ENCODE peak calls at places on chromosome 2, in six cellular contexts. One of them, this sample, is unnamed.
A peak's percentile ranks its signal among the peaks of the same experiment; 100 is the strongest.

GRCh38 chr2:10659898-10660568 is 29.7 kb downstream of the NOL10 start:
- DNase-seq in K562: peak; percentile 55
- DNase-seq in fibroblast of villous mesenchyme: peak; percentile 76
- DNase-seq in LNCaP clone FGC: no peak
- DNase-seq in GM23338: peak; percentile 63
- DNase-seq in tibial nerve: peak; percentile 28
- DNase-seq in this sample: peak; percentile 2

GRCh38 chr2:150526827-150527226 is 39.4 kb upstream of the RND3 start:
- DNase-seq in K562: no peak
- DNase-seq in fibroblast of villous mesenchyme: peak; percentile 85
- DNase-seq in LNCaP clone FGC: no peak
- DNase-seq in GM23338: peak; percentile 27
- DNase-seq in tibial nerve: no peak
- DNase-seq in this sample: peak; percentile 97

GRCh38 chr2:124254621-124255020 is 229.5 kb downstream of the CNTNAP5 start:
- DNase-seq in K562: no peak
- DNase-seq in fibroblast of villous mesenchyme: peak; percentile 72
- DNase-seq in LNCaP clone FGC: no peak
- DNase-seq in GM23338: no peak
- DNase-seq in tibial nerve: no peak
- DNase-seq in this sample: no peak

GRCh38 chr2:128594953-128595677 is 276.4 kb upstream of the HS6ST1 start:
- DNase-seq in K562: no peak
- DNase-seq in fibroblast of villous mesenchyme: no peak
- DNase-seq in LNCaP clone FGC: peak; percentile 76
- DNase-seq in GM23338: no peak
- DNase-seq in tibial nerve: no peak
- DNase-seq in this sample: no peak

GRCh38 chr2:134980639-134981038 is 62.0 kb downstream of the CCNT2 start:
- DNase-seq in K562: no peak
- DNase-seq in fibroblast of villous mesenchyme: no peak
- DNase-seq in LNCaP clone FGC: no peak
- DNase-seq in GM23338: no peak
- DNase-seq in tibial nerve: no peak
- DNase-seq in this sample: no peak

GRCh38 chr2:182163878-182164277 is 178.2 kb downstream of the PPP1R1C start:
- DNase-seq in K562: no peak
- DNase-seq in fibroblast of villous mesenchyme: no peak
- DNase-seq in LNCaP clone FGC: no peak
- DNase-seq in GM23338: no peak
- DNase-seq in tibial nerve: no peak
- DNase-seq in this sample: no peak

GRCh38 chr2:210445116-210445707 is 31.3 kb downstream of the LANCL1 start:
- DNase-seq in K562: peak; percentile 14
- DNase-seq in fibroblast of villous mesenchyme: peak; percentile 25
- DNase-seq in LNCaP clone FGC: no peak
- DNase-seq in GM23338: peak; percentile 58
- DNase-seq in tibial nerve: no peak
- DNase-seq in this sample: no peak

GRCh38 chr2:209933499-209934458 is 68.7 kb upstream of the RPE start:
- DNase-seq in K562: no peak
- DNase-seq in fibroblast of villous mesenchyme: peak; percentile 25
- DNase-seq in LNCaP clone FGC: peak; percentile 72
- DNase-seq in GM23338: no peak
- DNase-seq in tibial nerve: peak; percentile 22
- DNase-seq in this sample: peak; percentile 94

GRCh38 chr2:47771211-47771610 is 11.7 kb upstream of the MSH6 start:
- DNase-seq in K562: peak; percentile 24
- DNase-seq in fibroblast of villous mesenchyme: peak; percentile 82
- DNase-seq in LNCaP clone FGC: no peak
- DNase-seq in GM23338: no peak
- DNase-seq in tibial nerve: no peak
- DNase-seq in this sample: peak; percentile 82

GRCh38 chr2:215435261-215435808 is 533 bp downstream of the FN1 start:
- DNase-seq in K562: peak; percentile 12
- DNase-seq in fibroblast of villous mesenchyme: peak; percentile 36
- DNase-seq in LNCaP clone FGC: no peak
- DNase-seq in GM23338: peak; percentile 77
- DNase-seq in tibial nerve: no peak
- DNase-seq in this sample: no peak

GRCh38 chr2:225040862-225041209 is 1.4 kb downstream of the DOCK10 start:
- DNase-seq in K562: no peak
- DNase-seq in fibroblast of villous mesenchyme: no peak
- DNase-seq in LNCaP clone FGC: no peak
- DNase-seq in GM23338: no peak
- DNase-seq in tibial nerve: no peak
- DNase-seq in this sample: no peak

GRCh38 chr2:218071218-218071937 is 2.3 kb downstream of the RUFY4 start:
- DNase-seq in K562: no peak
- DNase-seq in fibroblast of villous mesenchyme: no peak
- DNase-seq in LNCaP clone FGC: no peak
- DNase-seq in GM23338: no peak
- DNase-seq in tibial nerve: no peak
- DNase-seq in this sample: no peak
- TF ChIP-seq CTCF in K562: no peak
- TF ChIP-seq CTCF in fibroblast of villous mesenchyme: no peak
- TF ChIP-seq CTCF in LNCaP clone FGC: no peak
- TF ChIP-seq CTCF in GM23338: no peak
- TF ChIP-seq CTCF in tibial nerve: no peak
- TF ChIP-seq CTCF in this sample: no peak

GRCh38 chr2:75772908-75773630 is 62.4 kb upstream of the GCFC2 start:
- DNase-seq in K562: no peak
- DNase-seq in fibroblast of villous mesenchyme: no peak
- DNase-seq in LNCaP clone FGC: no peak
- DNase-seq in GM23338: peak; percentile 71
- DNase-seq in tibial nerve: no peak
- DNase-seq in this sample: no peak
- H3K4me3 ChIP-seq in K562: no peak overlapping the region
- H3K4me3 ChIP-seq in fibroblast of villous mesenchyme: no peak overlapping the region
- H3K4me3 ChIP-seq in LNCaP clone FGC: no peak overlapping the region
- H3K4me3 ChIP-seq in GM23338: peak overlapping the region; percentile 24
- H3K4me3 ChIP-seq in tibial nerve: no peak overlapping the region
- H3K4me3 ChIP-seq in this sample: no peak overlapping the region

GRCh38 chr2:202104286-202104870 is 31.3 kb downstream of the KIAA2012 start:
- DNase-seq in K562: peak; percentile 51
- DNase-seq in fibroblast of villous mesenchyme: peak; percentile 77
- DNase-seq in LNCaP clone FGC: no peak
- DNase-seq in GM23338: peak; percentile 86
- DNase-seq in tibial nerve: no peak
- DNase-seq in this sample: no peak
- TF ChIP-seq CTCF in K562: peak; percentile 73
- TF ChIP-seq CTCF in fibroblast of villous mesenchyme: peak; percentile 91
- TF ChIP-seq CTCF in LNCaP clone FGC: peak; percentile 61
- TF ChIP-seq CTCF in GM23338: peak; percentile 99
- TF ChIP-seq CTCF in tibial nerve: peak; percentile 27
- TF ChIP-seq CTCF in this sample: peak; percentile 79

GRCh38 chr2:98043101-98043500 is 43.9 kb upstream of the VWA3B start:
- DNase-seq in K562: no peak
- DNase-seq in fibroblast of villous mesenchyme: no peak
- DNase-seq in LNCaP clone FGC: no peak
- DNase-seq in GM23338: no peak
- DNase-seq in tibial nerve: no peak
- DNase-seq in this sample: no peak
- H3K4me3 ChIP-seq in K562: no peak overlapping the region
- H3K4me3 ChIP-seq in fibroblast of villous mesenchyme: no peak overlapping the region
- H3K4me3 ChIP-seq in LNCaP clone FGC: no peak overlapping the region
- H3K4me3 ChIP-seq in GM23338: no peak overlapping the region
- H3K4me3 ChIP-seq in tibial nerve: no peak overlapping the region
- H3K4me3 ChIP-seq in this sample: no peak overlapping the region

GRCh38 chr2:179191110-179191509 is 73.5 kb downstream of the SESTD1 start:
- DNase-seq in K562: no peak
- DNase-seq in fibroblast of villous mesenchyme: no peak
- DNase-seq in LNCaP clone FGC: no peak
- DNase-seq in GM23338: no peak
- DNase-seq in tibial nerve: no peak
- DNase-seq in this sample: no peak

GRCh38 chr2:179195146-179195545 is 69.5 kb downstream of the SESTD1 start:
- DNase-seq in K562: no peak
- DNase-seq in fibroblast of villous mesenchyme: no peak
- DNase-seq in LNCaP clone FGC: no peak
- DNase-seq in GM23338: no peak
- DNase-seq in tibial nerve: no peak
- DNase-seq in this sample: no peak

DNA sequence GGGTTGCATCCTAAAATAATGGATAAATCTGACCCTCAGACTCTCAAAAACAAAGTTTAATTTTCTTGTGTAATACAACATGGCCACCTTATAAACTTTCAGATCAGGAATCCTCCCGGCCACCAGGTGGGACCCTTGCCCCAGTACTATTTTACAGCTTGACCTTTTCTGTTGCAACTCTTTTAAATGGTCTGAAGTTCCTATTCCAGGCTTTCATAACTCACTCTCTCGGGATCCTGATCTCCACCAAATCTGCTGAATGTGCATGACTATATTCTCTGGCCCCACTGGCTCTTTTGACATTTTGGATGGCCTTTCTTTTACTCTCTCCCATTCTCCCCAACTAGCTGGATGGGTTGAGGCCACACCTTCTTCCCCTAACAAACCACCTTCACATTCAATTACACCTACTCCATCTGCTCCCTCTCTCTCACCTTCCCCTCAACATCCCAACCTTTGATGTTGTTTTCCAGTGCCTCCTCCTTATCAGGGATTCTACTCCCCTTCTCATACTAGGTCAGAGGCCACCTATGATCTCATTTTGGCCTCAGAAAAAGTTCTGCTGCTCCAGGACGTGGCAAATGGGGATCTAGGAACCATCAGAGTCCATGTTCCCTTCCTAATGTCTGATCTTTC is 70.8 kb downstream of the SESTD1 start:
- DNase-seq in K562: no peak
- DNase-seq in fibroblast of villous mesenchyme: no peak
- DNase-seq in LNCaP clone FGC: no peak
- DNase-seq in GM23338: peak; percentile 18
- DNase-seq in tibial nerve: no peak
- DNase-seq in this sample: no peak
- TF ChIP-seq CTCF in K562: no peak
- TF ChIP-seq CTCF in fibroblast of villous mesenchyme: no peak
- TF ChIP-seq CTCF in LNCaP clone FGC: no peak
- TF ChIP-seq CTCF in GM23338: peak; percentile 32
- TF ChIP-seq CTCF in tibial nerve: no peak
- TF ChIP-seq CTCF in this sample: no peak

GRCh38 chr2:2812648-2813047 is 481.6 kb upstream of the MYT1L start:
- DNase-seq in K562: no peak
- DNase-seq in fibroblast of villous mesenchyme: no peak
- DNase-seq in LNCaP clone FGC: no peak
- DNase-seq in GM23338: no peak
- DNase-seq in tibial nerve: no peak
- DNase-seq in this sample: no peak

GRCh38 chr2:2808551-2809058 is 477.5 kb upstream of the MYT1L start:
- DNase-seq in K562: no peak
- DNase-seq in fibroblast of villous mesenchyme: no peak
- DNase-seq in LNCaP clone FGC: no peak
- DNase-seq in GM23338: no peak
- DNase-seq in tibial nerve: no peak
- DNase-seq in this sample: no peak

GRCh38 chr2:2810504-2810903 is 479.4 kb upstream of the MYT1L start:
- DNase-seq in K562: no peak
- DNase-seq in fibroblast of villous mesenchyme: no peak
- DNase-seq in LNCaP clone FGC: no peak
- DNase-seq in GM23338: peak; percentile 29
- DNase-seq in tibial nerve: no peak
- DNase-seq in this sample: no peak

GRCh38 chr2:2809771-2810170 is 478.7 kb upstream of the MYT1L start:
- DNase-seq in K562: no peak
- DNase-seq in fibroblast of villous mesenchyme: no peak
- DNase-seq in LNCaP clone FGC: no peak
- DNase-seq in GM23338: no peak
- DNase-seq in tibial nerve: no peak
- DNase-seq in this sample: no peak

DNA sequence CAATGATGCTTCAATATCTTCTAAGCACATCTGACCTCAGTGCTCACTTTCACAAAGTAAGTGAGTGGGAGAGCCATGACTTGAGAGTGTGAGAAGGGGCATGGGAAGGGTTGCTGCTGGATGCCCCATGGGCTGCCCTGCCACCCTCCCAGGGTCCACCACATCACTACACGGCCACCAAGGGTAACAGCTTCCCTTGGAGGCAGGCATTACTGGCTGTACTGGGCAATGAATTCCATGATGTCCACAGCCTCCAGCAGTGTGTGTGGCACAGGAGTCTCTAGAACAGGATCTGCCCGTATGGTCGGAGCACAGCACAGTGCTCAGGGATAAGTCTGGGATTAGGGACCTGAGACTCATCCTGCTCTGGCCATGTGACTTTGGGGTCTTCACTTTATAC is 481.0 kb upstream of the MYT1L start:
- DNase-seq in K562: no peak
- DNase-seq in fibroblast of villous mesenchyme: no peak
- DNase-seq in LNCaP clone FGC: no peak
- DNase-seq in GM23338: no peak
- DNase-seq in tibial nerve: no peak
- DNase-seq in this sample: no peak
- H3K4me3 ChIP-seq in K562: no peak overlapping the region
- H3K4me3 ChIP-seq in fibroblast of villous mesenchyme: no peak overlapping the region
- H3K4me3 ChIP-seq in LNCaP clone FGC: no peak overlapping the region
- H3K4me3 ChIP-seq in GM23338: no peak overlapping the region
- H3K4me3 ChIP-seq in tibial nerve: no peak overlapping the region
- H3K4me3 ChIP-seq in this sample: no peak overlapping the region

GRCh38 chr2:119438726-119439284 is 7.2 kb downstream of the TMEM37 start:
- DNase-seq in K562: no peak
- DNase-seq in fibroblast of villous mesenchyme: no peak
- DNase-seq in LNCaP clone FGC: no peak
- DNase-seq in GM23338: no peak
- DNase-seq in tibial nerve: no peak
- DNase-seq in this sample: no peak

GRCh38 chr2:119440873-119441272 is 9.2 kb downstream of the TMEM37 start:
- DNase-seq in K562: no peak
- DNase-seq in fibroblast of villous mesenchyme: no peak
- DNase-seq in LNCaP clone FGC: no peak
- DNase-seq in GM23338: no peak
- DNase-seq in tibial nerve: no peak
- DNase-seq in this sample: no peak

GRCh38 chr2:119439574-119440500 is 8.2 kb downstream of the TMEM37 start:
- DNase-seq in K562: no peak
- DNase-seq in fibroblast of villous mesenchyme: no peak
- DNase-seq in LNCaP clone FGC: no peak
- DNase-seq in GM23338: no peak
- DNase-seq in tibial nerve: no peak
- DNase-seq in this sample: no peak

GRCh38 chr2:119441376-119442231 is 9.9 kb downstream of the TMEM37 start:
- DNase-seq in K562: no peak
- DNase-seq in fibroblast of villous mesenchyme: no peak
- DNase-seq in LNCaP clone FGC: no peak
- DNase-seq in GM23338: no peak
- DNase-seq in tibial nerve: no peak
- DNase-seq in this sample: no peak

DNA sequence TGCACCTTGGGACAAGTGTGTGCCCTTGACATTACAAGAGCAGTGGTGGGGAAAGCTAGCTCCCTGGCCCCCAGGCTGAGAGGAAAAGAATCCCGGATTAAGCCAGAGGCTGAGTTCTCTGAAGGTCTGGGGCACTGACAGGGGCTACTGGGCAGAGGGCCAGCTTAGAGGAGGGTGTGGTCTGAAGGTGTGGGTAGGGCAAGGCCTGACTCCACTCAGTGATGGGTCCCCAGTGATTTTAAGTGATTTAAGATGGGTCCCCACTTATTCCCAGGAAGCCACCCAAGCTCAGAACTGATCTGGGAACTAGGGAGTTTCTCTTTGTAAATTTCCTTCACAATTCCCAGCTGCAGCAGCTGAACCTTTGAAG is 8.8 kb downstream of the TMEM37 start:
- DNase-seq in K562: no peak
- DNase-seq in fibroblast of villous mesenchyme: no peak
- DNase-seq in LNCaP clone FGC: no peak
- DNase-seq in GM23338: no peak
- DNase-seq in tibial nerve: no peak
- DNase-seq in this sample: no peak
- TF ChIP-seq CTCF in K562: no peak
- TF ChIP-seq CTCF in fibroblast of villous mesenchyme: no peak
- TF ChIP-seq CTCF in LNCaP clone FGC: no peak
- TF ChIP-seq CTCF in GM23338: no peak
- TF ChIP-seq CTCF in tibial nerve: no peak
- TF ChIP-seq CTCF in this sample: no peak

GRCh38 chr2:173966274-173967098 is 1.3 kb upstream of the SP3 start:
- DNase-seq in K562: no peak
- DNase-seq in fibroblast of villous mesenchyme: no peak
- DNase-seq in LNCaP clone FGC: no peak
- DNase-seq in GM23338: no peak
- DNase-seq in tibial nerve: no peak
- DNase-seq in this sample: no peak
- H3K4me3 ChIP-seq in K562: peak overlapping the region; percentile 97
- H3K4me3 ChIP-seq in fibroblast of villous mesenchyme: peak overlapping the region; percentile 91
- H3K4me3 ChIP-seq in LNCaP clone FGC: peak overlapping the region; percentile 65
- H3K4me3 ChIP-seq in GM23338: peak overlapping the region; percentile 72
- H3K4me3 ChIP-seq in tibial nerve: peak overlapping the region; percentile 83
- H3K4me3 ChIP-seq in this sample: peak overlapping the region; percentile 80